ENCODE peak calls at places on chromosomes 7 and 10, in five cellular contexts. One of them, this sample, is unnamed. For H3K36me3, the result is how much of the 10 kb centered on the place peaks cover.

GRCh38 chr7:155451522-155452239 is 6.2 kb upstream of the EN2 start:
- DNase-seq in IMR-90: no peak
- DNase-seq in trophoblast cell: no peak
- DNase-seq in mesenchymal stem cell: no peak
- DNase-seq in H1: no peak
- DNase-seq in this sample: no peak

GRCh38 chr10:18582803-18583202 is 68.6 kb downstream of the NSUN6 start:
- DNase-seq in IMR-90: peak
- DNase-seq in trophoblast cell: no peak
- DNase-seq in mesenchymal stem cell: peak
- DNase-seq in H1: no peak
- DNase-seq in this sample: no peak

GRCh38 chr10:789831-790701 is 100.6 kb upstream of the DIP2C start:
- DNase-seq in IMR-90: no peak
- DNase-seq in trophoblast cell: no peak
- DNase-seq in mesenchymal stem cell: no peak
- DNase-seq in H1: no peak
- DNase-seq in this sample: no peak

GRCh38 chr7:56045796-56046195 is 5.4 kb downstream of the PSPH start:
- DNase-seq in IMR-90: no peak
- DNase-seq in trophoblast cell: no peak
- DNase-seq in mesenchymal stem cell: no peak
- DNase-seq in H1: no peak
- DNase-seq in this sample: no peak

GRCh38 chr10:79149662-79150443 is 81.1 kb downstream of the ZMIZ1 start:
- DNase-seq in IMR-90: peak
- DNase-seq in trophoblast cell: peak
- DNase-seq in mesenchymal stem cell: peak
- DNase-seq in H1: no peak
- DNase-seq in this sample: no peak

GRCh38 chr7:5678295-5679046 is 103.0 kb downstream of the RNF216 start:
- DNase-seq in IMR-90: no peak
- DNase-seq in trophoblast cell: no peak
- DNase-seq in mesenchymal stem cell: no peak
- DNase-seq in H1: no peak
- DNase-seq in this sample: no peak

GRCh38 chr7:84187813-84188212 is 6.8 kb downstream of the SEMA3A start:
- DNase-seq in IMR-90: peak
- DNase-seq in trophoblast cell: peak
- DNase-seq in mesenchymal stem cell: peak
- DNase-seq in H1: no peak
- DNase-seq in this sample: no peak

GRCh38 chr10:13860886-13861285 is 274.1 kb downstream of the PRPF18 start:
- DNase-seq in IMR-90: no peak
- DNase-seq in trophoblast cell: no peak
- DNase-seq in mesenchymal stem cell: no peak
- DNase-seq in H1: no peak
- DNase-seq in this sample: no peak

GRCh38 chr10:97734021-97734420 is 2.9 kb upstream of the ZFYVE27 start:
- DNase-seq in IMR-90: no peak
- DNase-seq in trophoblast cell: no peak
- DNase-seq in mesenchymal stem cell: no peak
- DNase-seq in H1: no peak
- DNase-seq in this sample: no peak

GRCh38 chr7:78709658-78710057 is 743.8 kb downstream of the MAGI2 start:
- DNase-seq in IMR-90: no peak
- DNase-seq in trophoblast cell: no peak
- DNase-seq in mesenchymal stem cell: no peak
- DNase-seq in H1: no peak
- DNase-seq in this sample: no peak

GRCh38 chr7:112307506-112307905 is 101.0 kb downstream of the ZNF277 start:
- DNase-seq in IMR-90: no peak
- DNase-seq in trophoblast cell: no peak
- DNase-seq in mesenchymal stem cell: no peak
- DNase-seq in H1: no peak
- DNase-seq in this sample: no peak

GRCh38 chr7:55546826-55547225 is 25.5 kb downstream of the VOPP1 start:
- DNase-seq in IMR-90: peak
- DNase-seq in trophoblast cell: peak
- DNase-seq in mesenchymal stem cell: peak
- DNase-seq in H1: no peak
- DNase-seq in this sample: no peak

GRCh38 chr10:79488303-79488702 is 24.0 kb upstream of the EIF5AL1 start:
- DNase-seq in IMR-90: peak
- DNase-seq in trophoblast cell: peak
- DNase-seq in mesenchymal stem cell: peak
- DNase-seq in H1: no peak
- DNase-seq in this sample: no peak

GRCh38 chr7:130909881-130910672 is 176.1 kb upstream of the KLF14 start:
- DNase-seq in IMR-90: peak
- DNase-seq in trophoblast cell: no peak
- DNase-seq in mesenchymal stem cell: peak
- DNase-seq in H1: no peak
- DNase-seq in this sample: no peak

GRCh38 chr10:6815346-6815745 is 235.3 kb upstream of the PRKCQ start:
- DNase-seq in IMR-90: no peak
- DNase-seq in trophoblast cell: no peak
- DNase-seq in mesenchymal stem cell: no peak
- DNase-seq in H1: no peak
- DNase-seq in this sample: no peak

GRCh38 chr10:132484922-132485321 is 52.7 kb upstream of the INPP5A start:
- DNase-seq in IMR-90: no peak
- DNase-seq in trophoblast cell: no peak
- DNase-seq in mesenchymal stem cell: no peak
- DNase-seq in H1: no peak
- DNase-seq in this sample: no peak

GRCh38 chr7:101294039-101294831 is 27.4 kb downstream of the IFT22 start:
- DNase-seq in IMR-90: no peak
- DNase-seq in trophoblast cell: no peak
- DNase-seq in mesenchymal stem cell: no peak
- DNase-seq in H1: peak
- DNase-seq in this sample: no peak
- H4K91ac ChIP-seq in IMR-90: no peak
- H4K91ac ChIP-seq in trophoblast cell: no peak
- H4K91ac ChIP-seq in mesenchymal stem cell: no peak
- H4K91ac ChIP-seq in H1: peak
- H4K91ac ChIP-seq in this sample: no peak

GRCh38 chr10:73997479-73997805 is 474 bp upstream of the VCL start:
- DNase-seq in IMR-90: no peak
- DNase-seq in trophoblast cell: no peak
- DNase-seq in mesenchymal stem cell: no peak
- DNase-seq in H1: no peak
- DNase-seq in this sample: no peak

GRCh38 chr10:73998623-73999622 is 1.0 kb downstream of the VCL start:
- DNase-seq in IMR-90: peak
- DNase-seq in trophoblast cell: peak
- DNase-seq in mesenchymal stem cell: peak
- DNase-seq in H1: peak
- DNase-seq in this sample: peak

GRCh38 chr10:73995035-73995358 is 2.9 kb upstream of the VCL start:
- DNase-seq in IMR-90: no peak
- DNase-seq in trophoblast cell: no peak
- DNase-seq in mesenchymal stem cell: no peak
- DNase-seq in H1: no peak
- DNase-seq in this sample: no peak

GRCh38 chr10:73999703-74000102 is 1.8 kb downstream of the VCL start:
- DNase-seq in IMR-90: peak
- DNase-seq in trophoblast cell: peak
- DNase-seq in mesenchymal stem cell: peak
- DNase-seq in H1: no peak
- DNase-seq in this sample: no peak

GRCh38 chr10:73997806-73998622 is at the start of gene VCL:
- DNase-seq in IMR-90: peak
- DNase-seq in trophoblast cell: peak
- DNase-seq in mesenchymal stem cell: peak
- DNase-seq in H1: peak
- DNase-seq in this sample: peak
- H3K23ac ChIP-seq in IMR-90: peak
- H3K23ac ChIP-seq in trophoblast cell: no peak
- H3K23ac ChIP-seq in mesenchymal stem cell: peak
- H3K23ac ChIP-seq in H1: no peak
- H3K23ac ChIP-seq in this sample: peak

GRCh38 chr10:104069610-104070009 is 16.1 kb downstream of the COL17A1 start:
- DNase-seq in IMR-90: no peak
- DNase-seq in trophoblast cell: no peak
- DNase-seq in mesenchymal stem cell: no peak
- DNase-seq in H1: no peak
- DNase-seq in this sample: no peak
- H3K36me3 ChIP-seq in IMR-90: under half
- H3K36me3 ChIP-seq in trophoblast cell: under half
- H3K36me3 ChIP-seq in mesenchymal stem cell: under half
- H3K36me3 ChIP-seq in H1: under half
- H3K36me3 ChIP-seq in this sample: under half

DNA sequence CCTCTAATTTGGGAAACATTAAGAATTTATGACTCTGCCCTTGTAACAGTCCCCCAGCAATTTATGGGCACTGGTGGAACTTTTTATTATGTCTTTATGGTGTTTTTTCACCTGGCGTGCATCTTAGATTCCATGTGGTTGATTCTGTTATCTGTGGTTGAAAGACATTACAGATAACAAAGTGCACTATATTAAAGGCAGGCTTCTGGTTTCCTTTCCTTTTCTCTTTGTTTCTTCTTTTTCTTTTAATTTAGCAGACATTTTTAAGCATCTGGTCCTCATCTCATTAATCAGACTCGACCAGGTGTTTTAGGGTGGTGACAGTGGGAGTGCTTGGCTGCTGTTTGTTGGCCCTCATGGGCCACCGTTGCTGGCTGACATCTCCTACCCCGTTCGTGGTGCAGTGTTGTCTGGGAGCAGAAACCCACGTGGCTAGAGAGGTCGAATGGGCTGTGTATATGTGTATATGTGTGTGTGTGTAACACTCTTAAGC is 77.4 kb downstream of the LRMDA start:
- DNase-seq in IMR-90: no peak
- DNase-seq in trophoblast cell: no peak
- DNase-seq in mesenchymal stem cell: peak
- DNase-seq in H1: no peak
- DNase-seq in this sample: no peak
- H4K91ac ChIP-seq in IMR-90: no peak
- H4K91ac ChIP-seq in trophoblast cell: no peak
- H4K91ac ChIP-seq in mesenchymal stem cell: no peak
- H4K91ac ChIP-seq in H1: no peak
- H4K91ac ChIP-seq in this sample: no peak

DNA sequence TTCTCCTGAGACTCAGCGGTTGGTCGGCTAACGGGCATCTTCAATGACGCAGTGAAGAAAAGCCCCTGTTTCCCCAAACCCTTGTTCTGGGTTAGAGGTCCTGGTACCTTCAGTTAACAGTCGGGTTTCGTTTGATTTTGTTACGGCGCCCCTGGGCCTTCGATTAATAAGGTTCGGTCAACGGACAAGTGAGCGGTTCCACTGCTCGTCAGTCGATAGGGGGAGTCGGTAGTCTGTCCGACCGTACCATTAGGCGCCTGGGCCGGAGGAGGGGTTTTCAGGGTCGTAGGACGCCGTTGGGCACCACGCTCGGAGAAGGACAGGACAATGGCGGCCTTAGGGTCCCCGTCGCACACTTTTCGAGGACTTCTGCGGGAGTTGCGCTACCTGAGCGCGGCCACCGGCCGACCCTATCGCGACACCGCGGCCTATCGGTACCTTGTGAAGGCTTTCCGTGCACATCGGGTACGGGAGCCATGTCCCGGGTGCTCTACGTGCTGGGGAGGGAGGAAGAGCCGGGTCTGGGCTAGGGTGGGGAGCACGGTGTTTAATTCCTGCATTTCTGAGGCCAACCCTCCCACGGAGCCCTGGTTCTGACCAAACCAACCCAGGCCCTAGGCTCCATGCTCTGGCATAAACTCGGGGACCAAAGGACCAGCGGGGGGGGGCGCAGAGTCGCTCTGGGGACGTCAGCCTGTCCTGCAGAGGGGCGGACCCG is at the start of gene FMC1:
- DNase-seq in IMR-90: peak
- DNase-seq in trophoblast cell: peak
- DNase-seq in mesenchymal stem cell: peak
- DNase-seq in H1: peak
- DNase-seq in this sample: peak
- H3K23ac ChIP-seq in IMR-90: peak
- H3K23ac ChIP-seq in trophoblast cell: no peak
- H3K23ac ChIP-seq in mesenchymal stem cell: peak
- H3K23ac ChIP-seq in H1: no peak
- H3K23ac ChIP-seq in this sample: peak

GRCh38 chr10:15158972-15159371 is 9.5 kb downstream of the NMT2 start:
- DNase-seq in IMR-90: no peak
- DNase-seq in trophoblast cell: no peak
- DNase-seq in mesenchymal stem cell: no peak
- DNase-seq in H1: no peak
- DNase-seq in this sample: no peak
- H3K36me3 ChIP-seq in IMR-90: under half
- H3K36me3 ChIP-seq in trophoblast cell: under half
- H3K36me3 ChIP-seq in mesenchymal stem cell: under half
- H3K36me3 ChIP-seq in H1: under half
- H3K36me3 ChIP-seq in this sample: under half

DNA sequence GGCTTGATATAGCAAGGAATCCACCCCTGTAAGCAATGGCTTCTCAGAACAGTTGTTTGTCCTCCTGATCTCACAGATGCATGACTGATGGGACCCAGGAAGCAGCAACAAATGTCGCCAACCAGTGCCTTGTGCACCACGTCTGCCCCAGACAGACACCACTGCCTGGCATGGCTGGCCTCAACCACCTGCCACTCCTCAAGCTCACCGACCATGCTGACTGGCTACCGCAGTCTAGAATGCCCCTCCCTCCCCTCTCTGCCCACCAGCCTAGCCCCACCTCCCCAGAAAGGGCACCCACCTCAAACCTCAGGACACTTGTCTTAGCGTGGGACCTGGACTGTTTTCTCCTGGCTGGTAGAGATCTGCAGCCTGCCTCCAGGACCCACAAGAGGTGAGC is 24.0 kb downstream of the LRRC20 start:
- DNase-seq in IMR-90: no peak
- DNase-seq in trophoblast cell: no peak
- DNase-seq in mesenchymal stem cell: no peak
- DNase-seq in H1: no peak
- DNase-seq in this sample: no peak
- H4K91ac ChIP-seq in IMR-90: peak
- H4K91ac ChIP-seq in trophoblast cell: no peak
- H4K91ac ChIP-seq in mesenchymal stem cell: peak
- H4K91ac ChIP-seq in H1: no peak
- H4K91ac ChIP-seq in this sample: no peak

GRCh38 chr10:114100848-114101741 is 57.4 kb downstream of the ADRB1 start:
- DNase-seq in IMR-90: peak
- DNase-seq in trophoblast cell: no peak
- DNase-seq in mesenchymal stem cell: peak
- DNase-seq in H1: no peak
- DNase-seq in this sample: no peak
- H3K23ac ChIP-seq in IMR-90: no peak
- H3K23ac ChIP-seq in trophoblast cell: no peak
- H3K23ac ChIP-seq in mesenchymal stem cell: no peak
- H3K23ac ChIP-seq in H1: no peak
- H3K23ac ChIP-seq in this sample: peak

GRCh38 chr10:51139176-51139575 is 64.9 kb downstream of the PRKG1 start:
- DNase-seq in IMR-90: peak
- DNase-seq in trophoblast cell: no peak
- DNase-seq in mesenchymal stem cell: no peak
- DNase-seq in H1: no peak
- DNase-seq in this sample: no peak
- H3K36me3 ChIP-seq in IMR-90: under half
- H3K36me3 ChIP-seq in trophoblast cell: under half
- H3K36me3 ChIP-seq in mesenchymal stem cell: under half
- H3K36me3 ChIP-seq in H1: under half
- H3K36me3 ChIP-seq in this sample: under half